ENCODE peak calls at places on chromosomes 12 and 14, in eight cellular contexts. M is transverse colon, H is prostate gland, D is right lobe of liver, J is psoas muscle, C is left ventricle myocardium inferior, B is A549, X is HepG2. N is an unnamed sample.

GRCh38 chr12:107903377-107904061 is 129.0 kb downstream of the ASCL4 start:
- DNase-seq in X (no peak), M (peak; percentile 86), J (peak; percentile 56), H (peak; percentile 43), D (no peak), B (peak; percentile 47), C (peak; percentile 60), N (no peak)

GRCh38 chr14:100104523-100105300 is 39.5 kb downstream of the EVL start:
- DNase-seq in X (no peak), H (no peak), B (no peak), M (no peak), C (no peak), J (no peak), D (peak; percentile 37), N (peak; percentile 55)

GRCh38 chr12:27861428-27862167 is 81.6 kb upstream of the MANSC4 start:
- DNase-seq in H (no peak), M (peak; percentile 57), C (peak; percentile 72), X (no peak), D (no peak), B (no peak), J (peak; percentile 17), N (peak; percentile 92)

GRCh38 chr12:124392271-124392990 is 97.5 kb downstream of the RFLNA start:
- DNase-seq in J (peak; percentile 60), C (no peak), X (no peak), B (peak; percentile 90), M (peak; percentile 40), H (no peak), D (no peak), N (no peak)

GRCh38 chr12:47886471-47887240 is 18.1 kb downstream of the VDR start:
- DNase-seq in B (no peak), J (no peak), X (no peak), H (no peak), C (no peak), D (no peak), M (no peak), N (no peak)

GRCh38 chr12:79360936-79361335 is 329.8 kb downstream of the PAWR start:
- DNase-seq in B (no peak), J (no peak), M (no peak), C (no peak), X (no peak), H (no peak), D (no peak), N (no peak)

GRCh38 chr12:28178775-28179174 is 11.5 kb upstream of the CCDC91 start:
- DNase-seq in C (no peak), H (no peak), D (no peak), B (no peak), J (no peak), M (no peak), X (no peak), N (no peak)

GRCh38 chr14:65658202-65658601 is 245.7 kb downstream of the FUT8 start:
- DNase-seq in H (no peak), B (no peak), D (no peak), X (no peak), M (no peak), C (no peak), J (no peak), N (no peak)

GRCh38 chr12:96861656-96862055 is 45.4 kb upstream of the NEDD1 start:
- DNase-seq in D (no peak), B (no peak), J (no peak), M (no peak), H (no peak), X (no peak), C (no peak), N (no peak)

GRCh38 chr14:26984318-26985177 is 386.7 kb upstream of the NOVA1 start:
- DNase-seq in H (peak; percentile 56), M (peak; percentile 64), J (peak; percentile 43), B (no peak), C (peak; percentile 22), X (peak; percentile 64), D (peak; percentile 52), N (peak; percentile 77)

GRCh38 chr12:106690569-106690968 is 83.9 kb upstream of the RIC8B start:
- DNase-seq in C (no peak), X (no peak), J (no peak), B (no peak), D (no peak), M (no peak), H (no peak), N (no peak)

GRCh38 chr14:106786697-106787096 is 1260.3 kb downstream of the TMEM121 start:
- DNase-seq in J (no peak), H (no peak), B (no peak), D (no peak), X (no peak), C (no peak), M (no peak), N (no peak)

GRCh38 chr12:123983822-123984485 is 10.9 kb downstream of the ZNF664 start:
- DNase-seq in H (peak; percentile 27), M (peak; percentile 40), J (no peak), C (no peak), D (peak; percentile 64), X (peak; percentile 74), B (peak; percentile 51), N (no peak)

GRCh38 chr12:4116251-4117111 is 157.1 kb upstream of the CCND2 start:
- DNase-seq in H (no peak), D (peak; percentile 28), X (peak; percentile 19), B (no peak), M (peak; percentile 60), J (no peak), C (no peak), N (peak; percentile 40)

GRCh38 chr12:12788131-12788530 is 2.7 kb downstream of the APOLD1 start:
- DNase-seq in M (no peak), D (no peak), X (no peak), J (no peak), H (no peak), B (no peak), C (no peak), N (no peak)

GRCh38 chr12:115944851-115945496 is 332.5 kb downstream of the MED13L start:
- DNase-seq in X (no peak), H (no peak), J (no peak), B (no peak), M (no peak), C (no peak), D (peak; percentile 79), N (peak; percentile 69)

GRCh38 chr12:115946092-115946491 is 331.4 kb downstream of the MED13L start:
- DNase-seq in M (no peak), H (no peak), B (no peak), J (no peak), D (no peak), X (no peak), C (no peak), N (no peak)

GRCh38 chr12:115949675-115950074 is 327.8 kb downstream of the MED13L start:
- DNase-seq in C (no peak), B (no peak), X (no peak), J (no peak), D (no peak), M (no peak), H (no peak), N (no peak)

GRCh38 chr12:115947696-115948062 is 329.8 kb downstream of the MED13L start:
- DNase-seq in C (no peak), M (no peak), B (no peak), D (no peak), J (no peak), X (no peak), H (no peak), N (no peak)

GRCh38 chr12:115946867-115947695 is 330.4 kb downstream of the MED13L start:
- DNase-seq in C (no peak), D (no peak), B (no peak), J (no peak), X (peak; percentile 8), M (no peak), H (no peak), N (no peak)
- TF ChIP-seq CTCF in C (peak; percentile 39), D (peak; percentile 28), B (peak; percentile 79), J (peak; percentile 22), X (peak; percentile 74), M (peak; percentile 34), H (no peak), N (no peak)

DNA sequence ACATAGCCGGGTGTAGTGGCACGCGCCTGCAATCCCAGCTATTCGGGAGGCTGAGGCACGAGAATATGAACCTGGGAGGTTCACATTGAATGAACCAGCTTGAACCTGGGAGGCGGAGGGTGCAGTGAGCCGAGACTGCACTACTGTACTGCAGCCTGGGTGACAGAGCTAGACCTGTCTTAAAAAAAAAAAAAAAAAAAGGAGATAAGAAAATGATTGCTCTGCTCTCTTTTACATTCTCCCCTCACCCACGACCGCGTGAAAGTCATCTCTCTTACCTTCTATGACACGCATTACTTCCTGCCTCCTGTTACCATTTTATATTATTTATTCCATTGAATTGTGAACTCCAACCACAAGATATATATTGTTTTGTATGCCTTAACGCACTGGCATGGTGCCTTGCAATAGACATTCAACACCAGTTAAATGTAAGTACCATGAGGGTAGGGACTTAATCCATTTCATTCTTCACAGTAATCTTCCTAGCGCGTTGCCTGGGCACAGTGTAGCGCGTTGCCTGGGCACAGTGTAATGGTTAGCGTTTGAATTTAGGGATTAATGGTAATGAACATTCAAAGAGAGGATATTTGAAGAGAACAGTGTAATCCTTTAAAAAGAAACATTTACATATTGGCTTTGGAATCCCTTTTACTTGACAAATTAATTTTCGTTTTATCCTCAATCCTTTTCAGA is 2.7 kb downstream of the RAP1B start:
- DNase-seq in C (no peak), D (no peak), H (no peak), X (no peak), B (no peak), J (no peak), M (no peak), N (no peak)
- H3K4me1 ChIP-seq in C (peaks cover 76% of the 10 kb centered on the region), D (peaks cover 49% of the 10 kb centered on the region), H (no peaks in the 10 kb centered on the region), X (peaks cover 36% of the 10 kb centered on the region), B (peaks cover 49% of the 10 kb centered on the region), J (peaks cover 64% of the 10 kb centered on the region), M (peaks cover 61% of the 10 kb centered on the region), N (peaks cover 72% of the 10 kb centered on the region)

DNA sequence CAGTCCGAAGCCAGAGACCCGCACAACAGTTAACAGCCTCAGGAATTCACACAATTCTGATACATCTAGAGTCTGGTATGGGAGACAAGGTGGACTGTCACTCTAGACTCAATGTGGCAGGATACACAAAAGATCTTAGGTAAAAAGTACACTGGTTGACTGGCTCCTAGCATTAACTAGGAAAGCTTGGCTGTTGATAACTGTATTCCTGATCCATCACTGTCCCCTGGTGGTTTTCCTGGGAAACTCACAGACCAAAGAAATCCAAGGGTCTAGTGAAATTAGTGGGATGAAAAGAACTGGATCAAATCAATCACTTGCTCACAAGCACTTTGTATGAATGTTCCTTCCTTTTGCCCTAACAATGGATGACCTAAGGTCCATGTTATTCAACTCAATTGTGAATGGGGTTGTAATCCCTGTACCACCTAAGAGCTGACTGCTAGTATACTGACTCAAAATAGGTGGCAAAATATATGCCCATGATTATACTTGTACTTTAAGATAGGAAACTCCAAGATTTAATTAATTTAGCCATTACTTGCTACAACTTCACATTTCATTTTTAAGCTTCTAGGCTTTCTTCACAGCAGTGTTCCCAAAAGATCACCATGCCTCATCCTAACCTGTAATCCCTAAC is 14.0 kb downstream of the NPC2 start:
- DNase-seq in D (no peak), X (peak; percentile 13), M (no peak), J (no peak), B (peak; percentile 46), H (no peak), C (no peak), N (no peak)
- TF ChIP-seq CTCF in D (peak; percentile 66), X (peak; percentile 69), M (peak; percentile 50), J (peak; percentile 72), B (peak; percentile 78), H (peak; percentile 28), C (peak; percentile 73), N (peak; percentile 26)

DNA sequence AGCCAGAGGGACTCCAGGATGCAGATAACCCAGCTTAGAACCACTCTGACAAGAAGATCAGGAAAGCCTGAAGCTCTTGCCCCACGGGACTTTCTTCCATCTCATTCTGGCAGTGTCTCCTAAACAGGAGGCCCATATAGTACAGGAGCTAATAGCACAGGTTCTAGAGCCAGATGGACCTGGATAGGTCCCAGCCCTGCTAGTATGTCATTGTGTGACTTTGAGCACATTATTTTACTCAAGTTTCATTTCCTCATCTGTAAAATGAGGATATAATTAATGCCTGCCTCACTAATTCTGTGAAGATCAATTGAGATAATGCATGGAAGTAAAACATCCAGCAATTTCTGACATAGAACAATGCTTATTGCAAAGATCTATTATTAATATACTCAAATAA is 66.5 kb upstream of the GZMB start:
- DNase-seq in B (no peak), X (no peak), C (no peak), M (no peak), D (no peak), J (no peak), H (no peak), N (no peak)
- H3K4me1 ChIP-seq in B (no peaks in the 10 kb centered on the region), X (no peaks in the 10 kb centered on the region), C (no peaks in the 10 kb centered on the region), M (no peaks in the 10 kb centered on the region), D (no peaks in the 10 kb centered on the region), J (no peaks in the 10 kb centered on the region), H (no peaks in the 10 kb centered on the region), N (no peaks in the 10 kb centered on the region)

N was measured in sigmoid colon.